ENCODE peak calls at places on chromosomes 6 and 20, in nine cellular contexts. S is sigmoid colon, Q is SK-N-SH, P is A549, D is HepG2, J is transverse colon, X is K562, C is stomach, W is GM12878. V is an unnamed sample. For H3K9me3, the result is how much of the 10 kb centered on the place peaks cover.

GRCh38 chr6:27795697-27796494 is 116.3 kb downstream of the OR2B2 start:
- DNase-seq in S (no peak), Q (peak), P (peak), D (peak), J (no peak), X (peak), C (no peak), W (peak), V (no peak)

GRCh38 chr6:139841794-139842215 is 467.4 kb upstream of the CITED2 start:
- DNase-seq in S (no peak), Q (no peak), P (no peak), D (no peak), J (no peak), X (no peak), C (no peak), W (peak), V (no peak)

GRCh38 chr6:119283214-119283613 is 66.3 kb downstream of the MAN1A1 start:
- DNase-seq in S (no peak), Q (no peak), P (no peak), D (no peak), J (no peak), X (no peak), C (no peak), W (no peak), V (no peak)

GRCh38 chr6:149233056-149233715 is 84.3 kb upstream of the TAB2 start:
- DNase-seq in S (no peak), Q (no peak), P (peak), D (peak), J (no peak), X (peak), C (no peak), W (no peak), V (no peak)

GRCh38 chr6:143099647-143100046 is 39.0 kb downstream of the AIG1 start:
- DNase-seq in S (no peak), Q (no peak), P (no peak), D (no peak), J (no peak), X (no peak), C (no peak), W (no peak), V (no peak)

GRCh38 chr20:35663813-35664543 is 722 bp downstream of the CPNE1 start:
- DNase-seq in S (no peak), Q (peak), P (peak), D (peak), J (peak), X (peak), C (peak), W (no peak), V (peak)

GRCh38 chr6:140490086-140490485 is 1115.6 kb upstream of the CITED2 start:
- DNase-seq in S (no peak), Q (no peak), P (no peak), D (no peak), J (no peak), X (no peak), C (no peak), W (no peak), V (no peak)

GRCh38 chr6:75611702-75612375 is 10.2 kb downstream of the SENP6 start:
- DNase-seq in S (no peak), Q (no peak), P (no peak), D (no peak), J (no peak), X (no peak), C (no peak), W (no peak), V (no peak)

GRCh38 chr20:25372584-25373336 is 17.9 kb downstream of the ABHD12 start:
- DNase-seq in S (no peak), Q (no peak), P (peak), D (no peak), J (no peak), X (no peak), C (no peak), W (no peak), V (no peak)

GRCh38 chr6:81818778-81819491 is 66.5 kb upstream of the TENT5A start:
- DNase-seq in S (no peak), Q (no peak), P (no peak), D (no peak), J (no peak), X (no peak), C (no peak), W (peak), V (no peak)

GRCh38 chr20:6559791-6560190 is 207.7 kb upstream of the BMP2 start:
- DNase-seq in S (no peak), Q (no peak), P (no peak), D (no peak), J (no peak), X (no peak), C (no peak), W (no peak), V (no peak)

GRCh38 chr20:36096404-36096799 is 58.1 kb upstream of the EPB41L1 start:
- DNase-seq in S (no peak), Q (no peak), P (no peak), D (no peak), J (no peak), X (peak), C (no peak), W (no peak), V (no peak)

GRCh38 chr6:107064579-107065065 is 36.6 kb downstream of the MTRES1 start:
- DNase-seq in S (no peak), Q (no peak), P (no peak), D (peak), J (peak), X (no peak), C (peak), W (no peak), V (peak)

GRCh38 chr20:63062188-63063140 is 55.7 kb upstream of the BHLHE23 start:
- DNase-seq in S (peak), Q (no peak), P (no peak), D (no peak), J (no peak), X (no peak), C (no peak), W (no peak), V (no peak)

GRCh38 chr20:1813101-1813529 is 82.1 kb upstream of the SIRPA start:
- DNase-seq in S (peak), Q (no peak), P (peak), D (peak), J (peak), X (no peak), C (peak), W (no peak), V (peak)

GRCh38 chr6:16471222-16471784 is 232.9 kb downstream of the GMPR start:
- DNase-seq in S (no peak), Q (no peak), P (no peak), D (no peak), J (peak), X (no peak), C (no peak), W (peak), V (no peak)

GRCh38 chr6:161301338-161301737 is 27.5 kb upstream of the AGPAT4 start:
- DNase-seq in S (no peak), Q (no peak), P (no peak), D (no peak), J (no peak), X (no peak), C (no peak), W (no peak), V (no peak)

GRCh38 chr6:7463785-7464184 is 74.2 kb downstream of the RIOK1 start:
- DNase-seq in S (no peak), Q (no peak), P (peak), D (peak), J (peak), X (no peak), C (no peak), W (no peak), V (no peak)

GRCh38 chr6:28655164-28655563 is 129.5 kb downstream of the GPX5 start:
- DNase-seq in S (no peak), Q (no peak), P (no peak), D (no peak), J (no peak), X (no peak), C (no peak), W (no peak), V (no peak)

GRCh38 chr20:40607927-40608326 is 81.1 kb downstream of the MAFB start:
- DNase-seq in S (no peak), Q (no peak), P (no peak), D (no peak), J (no peak), X (no peak), C (no peak), W (no peak), V (no peak)

GRCh38 chr20:535958-536357 is 7.6 kb downstream of the CSNK2A1 start:
- DNase-seq in S (no peak), Q (no peak), P (no peak), D (no peak), J (peak), X (no peak), C (no peak), W (no peak), V (no peak)

GRCh38 chr6:25655746-25656145 is 3.7 kb downstream of the SCGN start:
- DNase-seq in S (no peak), Q (no peak), P (no peak), D (no peak), J (no peak), X (no peak), C (no peak), W (no peak), V (no peak)

GRCh38 chr6:34569361-34569973 is 13.3 kb upstream of the SPDEF start:
- DNase-seq in S (no peak), Q (no peak), P (no peak), D (no peak), J (no peak), X (no peak), C (no peak), W (no peak), V (no peak)

GRCh38 chr6:14499804-14500203 is 382.2 kb downstream of the CD83 start:
- DNase-seq in S (no peak), Q (no peak), P (peak), D (no peak), J (no peak), X (no peak), C (no peak), W (no peak), V (no peak)

GRCh38 chr6:37459981-37460800 is 27.2 kb downstream of the CMTR1 start:
- DNase-seq in S (no peak), Q (peak), P (no peak), D (no peak), J (no peak), X (peak), C (no peak), W (no peak), V (no peak)

GRCh38 chr6:137853569-137854213 is 13.4 kb upstream of the TNFAIP3 start:
- DNase-seq in S (no peak), Q (no peak), P (no peak), D (no peak), J (no peak), X (no peak), C (no peak), W (no peak), V (no peak)

GRCh38 chr6:21928715-21929298 is 335.3 kb downstream of the SOX4 start:
- DNase-seq in S (no peak), Q (no peak), P (peak), D (peak), J (no peak), X (no peak), C (no peak), W (no peak), V (no peak)

GRCh38 chr6:11700118-11700718 is 78.4 kb downstream of the ADTRP start:
- DNase-seq in S (no peak), Q (peak), P (peak), D (peak), J (no peak), X (peak), C (no peak), W (no peak), V (no peak)

DNA sequence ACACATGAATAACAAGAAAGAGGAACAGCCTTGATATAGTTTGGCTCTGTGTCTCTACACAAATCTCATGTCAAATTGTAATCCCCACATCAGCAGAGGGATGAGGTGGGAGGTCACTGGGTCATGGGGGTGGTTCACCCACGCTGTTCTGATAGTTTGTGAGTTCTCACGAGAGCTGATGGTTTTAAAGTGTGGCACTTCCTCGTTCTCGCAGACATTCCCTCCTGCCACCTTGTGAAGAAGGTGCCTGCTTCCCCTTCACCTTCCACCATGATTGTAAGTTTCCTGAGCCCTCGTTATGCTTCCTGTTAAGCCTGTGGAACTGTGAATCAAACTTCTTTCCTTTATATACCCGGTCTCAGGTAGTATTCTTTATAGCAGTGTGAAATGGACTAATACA is 13.1 kb downstream of the SRPK1 start:
- DNase-seq in S (no peak), Q (no peak), P (no peak), D (no peak), J (no peak), X (no peak), C (no peak), W (no peak), V (no peak)
- H3K9me3 ChIP-seq in S (under half), Q (under half), P (under half), D (under half), J (under half), X (under half), C (under half), W (under half), V (under half)

GRCh38 chr20:60211618-60212463 is 253.6 kb downstream of the CDH26 start:
- DNase-seq in S (no peak), Q (no peak), P (no peak), D (no peak), J (no peak), X (no peak), C (no peak), W (no peak), V (no peak)
- H3K27ac ChIP-seq in S (no peak), Q (no peak), P (no peak), D (no peak), J (no peak), X (no peak), C (no peak), W (no peak), V (no peak)

DNA sequence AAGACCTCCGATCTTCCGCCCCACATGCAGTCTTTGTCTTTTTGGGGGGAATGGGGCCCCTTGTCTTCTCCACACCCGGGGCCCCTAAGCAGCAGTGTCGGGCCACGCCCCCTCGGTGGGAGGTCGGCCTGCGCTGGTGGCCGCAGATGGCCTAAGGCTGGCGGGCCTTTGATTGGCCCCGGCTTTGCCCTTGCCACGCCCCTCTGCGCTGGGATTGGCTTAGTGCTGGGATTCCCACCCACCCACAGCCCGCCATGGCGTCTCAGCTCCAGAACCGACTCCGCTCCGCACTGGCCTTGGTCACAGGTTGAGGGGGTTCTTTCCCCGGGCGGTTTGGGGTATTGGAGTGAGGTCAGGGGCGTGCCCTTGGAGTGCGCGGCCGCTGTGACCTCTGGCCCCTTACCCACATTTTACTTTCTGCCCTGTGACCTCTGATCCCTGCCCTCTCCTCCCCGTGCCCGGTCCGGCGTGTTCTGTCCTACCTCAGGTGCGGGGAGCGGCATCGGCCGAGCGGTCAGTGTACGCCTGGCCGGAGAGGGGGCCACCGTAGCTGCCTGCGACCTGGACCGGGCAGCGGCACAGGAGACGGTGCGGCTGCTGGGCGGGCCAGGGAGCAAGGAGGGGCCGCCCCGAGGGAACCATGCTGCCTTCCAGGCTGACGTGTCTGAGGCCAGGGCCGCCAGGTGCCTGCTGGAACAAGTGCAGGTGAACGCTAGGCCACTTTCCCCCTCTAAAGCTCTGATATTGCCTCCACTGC is at the start of gene HSD17B8:
- DNase-seq in S (peak), Q (peak), P (peak), D (peak), J (peak), X (peak), C (peak), W (peak), V (peak)
- TF ChIP-seq EP300 in S (no peak), Q (no peak), P (no peak), D (no peak), J (no peak), X (no peak), C (no peak), W (no peak), V (no peak)

DNA sequence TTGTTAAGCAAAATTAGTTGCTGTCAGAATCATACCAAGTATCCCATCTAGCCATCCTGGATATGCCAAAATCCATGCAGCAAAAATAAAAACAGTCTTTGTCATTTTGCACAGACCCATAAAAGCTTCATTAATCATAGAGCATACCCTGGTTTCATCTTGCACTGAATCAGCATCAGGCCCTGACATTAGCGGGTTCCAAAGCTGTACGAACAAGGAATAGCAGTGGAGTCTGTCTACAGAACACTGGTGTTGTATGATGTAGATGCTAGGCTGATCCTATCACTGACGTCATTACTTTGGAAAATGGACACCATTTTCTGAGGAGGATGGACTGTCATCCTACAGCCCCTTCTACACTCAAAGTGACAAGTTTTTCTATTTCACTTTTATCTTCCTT is 315.6 kb downstream of the ESR1 start:
- DNase-seq in S (no peak), Q (no peak), P (no peak), D (no peak), J (no peak), X (no peak), C (no peak), W (no peak), V (no peak)
- H3K9me3 ChIP-seq in S (under half), Q (under half), P (under half), D (under half), J (under half), X (under half), C (under half), W (under half), V (under half)

GRCh38 chr20:32470025-32470861 is 112.1 kb downstream of the ASXL1 start:
- DNase-seq in S (no peak), Q (peak), P (peak), D (peak), J (peak), X (peak), C (no peak), W (no peak), V (no peak)

GRCh38 chr20:32473231-32474008 is 111.7 kb downstream of the NOL4L start:
- DNase-seq in S (no peak), Q (peak), P (no peak), D (peak), J (peak), X (peak), C (no peak), W (no peak), V (peak)

GRCh38 chr20:32472581-32473207 is 112.4 kb downstream of the NOL4L start:
- DNase-seq in S (no peak), Q (no peak), P (no peak), D (no peak), J (no peak), X (no peak), C (no peak), W (no peak), V (no peak)

GRCh38 chr20:32468860-32469259 is 110.7 kb downstream of the ASXL1 start:
- DNase-seq in S (no peak), Q (no peak), P (no peak), D (no peak), J (no peak), X (no peak), C (no peak), W (no peak), V (no peak)

DNA sequence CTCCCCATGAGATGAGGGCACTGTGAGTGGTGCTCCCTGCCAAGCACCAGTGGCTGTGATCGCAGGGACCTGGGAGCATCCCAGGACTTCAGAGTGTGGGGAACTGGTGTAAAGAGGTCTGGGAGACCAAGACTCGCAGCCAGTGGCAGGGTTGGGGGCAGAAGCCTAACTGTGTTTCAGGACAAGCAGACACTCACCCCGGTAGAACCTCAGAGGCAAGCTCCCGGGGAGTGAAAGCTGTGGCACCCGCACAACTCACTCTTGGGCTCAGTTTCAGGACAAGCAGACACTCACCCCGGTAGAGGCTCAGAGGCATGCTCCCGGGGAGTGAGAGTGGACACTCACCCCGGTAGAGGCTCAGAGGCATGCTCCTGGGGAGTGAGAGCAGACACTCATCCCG is 112.8 kb downstream of the ASXL1 start:
- DNase-seq in S (no peak), Q (no peak), P (no peak), D (no peak), J (no peak), X (no peak), C (no peak), W (no peak), V (no peak)
- H3K27ac ChIP-seq in S (peak), Q (peak), P (no peak), D (peak), J (peak), X (no peak), C (peak), W (no peak), V (no peak)

GRCh38 chr20:48783533-48784272 is 44.1 kb downstream of the PREX1 start:
- DNase-seq in S (no peak), Q (no peak), P (no peak), D (no peak), J (no peak), X (no peak), C (no peak), W (no peak), V (no peak)
- TF ChIP-seq EP300 in S (no peak), Q (no peak), P (no peak), D (no peak), J (no peak), X (no peak), C (no peak), W (peak), V (no peak)

GRCh38 chr6:146028250-146028789 is 542 bp upstream of the GRM1 start:
- DNase-seq in S (no peak), Q (peak), P (peak), D (peak), J (peak), X (peak), C (peak), W (no peak), V (peak)

GRCh38 chr6:146027586-146028249 is 1.1 kb upstream of the GRM1 start:
- DNase-seq in S (no peak), Q (peak), P (peak), D (no peak), J (peak), X (no peak), C (no peak), W (no peak), V (no peak)

GRCh38 chr6:146029573-146030184 is 817 bp downstream of the GRM1 start:
- DNase-seq in S (no peak), Q (peak), P (no peak), D (no peak), J (no peak), X (no peak), C (no peak), W (no peak), V (no peak)

GRCh38 chr6:146028835-146029572 is at the start of gene GRM1:
- DNase-seq in S (no peak), Q (peak), P (no peak), D (no peak), J (peak), X (no peak), C (no peak), W (no peak), V (no peak)

DNA sequence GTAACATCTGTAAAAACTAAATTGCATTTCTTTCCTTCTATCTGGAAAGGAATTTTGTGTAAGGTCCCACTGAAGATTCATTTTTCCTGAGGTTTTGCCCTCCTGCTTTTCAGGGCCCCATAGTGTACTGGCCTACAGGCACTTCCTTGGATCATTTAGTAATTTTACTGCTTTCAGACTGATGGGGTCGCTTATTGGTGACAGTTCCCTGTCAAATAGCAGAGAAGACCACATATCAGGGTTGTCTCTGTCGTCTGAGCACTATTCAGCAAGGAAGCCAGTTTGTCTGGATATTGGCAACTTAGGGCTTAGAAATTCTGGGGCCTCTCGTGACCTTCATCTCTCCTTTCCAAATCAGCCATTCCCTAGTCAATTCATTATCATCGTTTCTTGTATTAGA is 3.5 kb downstream of the GRM1 start:
- DNase-seq in S (no peak), Q (no peak), P (no peak), D (no peak), J (no peak), X (no peak), C (no peak), W (no peak), V (no peak)
- H3K9me3 ChIP-seq in S (under half), Q (under half), P (under half), D (under half), J (under half), X (under half), C (under half), W (under half), V (under half)